ENCODE peak calls at places on chromosomes 2 and 18, in ten cellular contexts. T is OCI-LY7; A is GM12865; R is retina; Y is memory B cell; C is activated naive CD4-positive, alpha-beta T cell treated with anti-CD3 and anti-CD28 coated beads, Interleukin-2, amount 10 ng/mL, durations not matched to agents 7 days and 5 days; L is A172; S is neural progenitor cell; U is naive thymus-derived CD8-positive, alpha-beta T cell; G is naive B cell. P is an unnamed sample.
A peak's percentile ranks its signal among the peaks of the same experiment; 100 is the strongest.

GRCh38 chr2:9285921-9286320 is 79.3 kb downstream of the ASAP2 start:
- DNase-seq in T (no peak), A (no peak), R (no peak), Y (no peak), C (no peak), L (no peak), S (no peak), U (no peak), G (no peak), P (no peak)

GRCh38 chr18:50507120-50507590 is 52.7 kb upstream of the MAPK4 start:
- DNase-seq in T (peak; percentile 3), A (peak; percentile 39), R (peak; percentile 79), Y (no peak), C (no peak), L (peak; percentile 16), S (peak; percentile 87), U (no peak), G (peak; percentile 1), P (no peak)

GRCh38 chr18:11071300-11071699 is 78.1 kb downstream of the PIEZO2 start:
- DNase-seq in T (no peak), A (no peak), R (no peak), Y (no peak), C (no peak), L (no peak), S (no peak), U (no peak), G (no peak), P (no peak)

GRCh38 chr18:41371718-41372117 is 583.3 kb upstream of the PIK3C3 start:
- DNase-seq in T (no peak), A (no peak), R (no peak), Y (no peak), C (no peak), L (peak; percentile 76), S (no peak), U (no peak), G (no peak), P (no peak)

GRCh38 chr2:86499326-86499725 is 58.2 kb downstream of the KDM3A start:
- DNase-seq in T (no peak), A (no peak), R (no peak), Y (no peak), C (no peak), L (no peak), S (no peak), U (no peak), G (no peak), P (no peak)

GRCh38 chr2:32865399-32866068 is 81.2 kb upstream of the LTBP1 start:
- DNase-seq in T (no peak), A (peak; percentile 10), R (no peak), Y (no peak), C (no peak), L (peak; percentile 88), S (no peak), U (no peak), G (no peak), P (no peak)

GRCh38 chr2:236367791-236368289 is 103.6 kb upstream of the ASB18 start:
- DNase-seq in T (no peak), A (no peak), R (no peak), Y (no peak), C (no peak), L (no peak), S (no peak), U (no peak), G (no peak), P (no peak)

GRCh38 chr2:191678437-191679110 is 638 bp downstream of the NABP1 start:
- DNase-seq in T (peak; percentile 71), A (peak; percentile 80), R (no peak), Y (peak; percentile 21), C (peak; percentile 66), L (peak; percentile 58), S (peak; percentile 52), U (peak; percentile 5), G (no peak), P (no peak)

GRCh38 chr2:238509151-238509820 is 82.6 kb downstream of the ASB1 start:
- DNase-seq in T (no peak), A (no peak), R (peak; percentile 76), Y (no peak), C (no peak), L (peak; percentile 31), S (peak; percentile 89), U (no peak), G (no peak), P (no peak)

GRCh38 chr2:211068108-211068780 is 511.8 kb downstream of the CPS1 start:
- DNase-seq in T (no peak), A (no peak), R (no peak), Y (no peak), C (no peak), L (no peak), S (no peak), U (no peak), G (no peak), P (no peak)

GRCh38 chr2:215796160-215796559 is 217.2 kb downstream of the MREG start:
- DNase-seq in T (no peak), A (no peak), R (no peak), Y (no peak), C (no peak), L (peak; percentile 88), S (no peak), U (no peak), G (no peak), P (no peak)

GRCh38 chr2:72415256-72415655 is 267.6 kb upstream of the CYP26B1 start:
- DNase-seq in T (no peak), A (no peak), R (no peak), Y (no peak), C (no peak), L (peak; percentile 49), S (no peak), U (no peak), G (no peak), P (no peak)

GRCh38 chr2:54839526-54840255 is 116.2 kb downstream of the EML6 start:
- DNase-seq in T (no peak), A (no peak), R (no peak), Y (no peak), C (no peak), L (no peak), S (no peak), U (no peak), G (no peak), P (no peak)

GRCh38 chr2:175207741-175208438 is 26.4 kb upstream of the ATP5MC3 start:
- DNase-seq in T (no peak), A (no peak), R (no peak), Y (no peak), C (no peak), L (no peak), S (no peak), U (no peak), G (no peak), P (peak; percentile 61)

GRCh38 chr2:77479395-77479794 is 42.8 kb downstream of the LRRTM4 start:
- DNase-seq in T (no peak), A (no peak), R (no peak), Y (no peak), C (no peak), L (peak; percentile 19), S (no peak), U (no peak), G (no peak), P (no peak)

GRCh38 chr2:40197121-40197520 is 254.8 kb downstream of the SLC8A1 start:
- DNase-seq in T (no peak), A (no peak), R (peak; percentile 23), Y (no peak), C (no peak), L (no peak), S (no peak), U (no peak), G (no peak), P (no peak)

GRCh38 chr18:56593906-56594305 is 44.5 kb downstream of the TXNL1 start:
- DNase-seq in T (no peak), A (no peak), R (no peak), Y (no peak), C (no peak), L (peak; percentile 30), S (no peak), U (no peak), G (no peak), P (no peak)

GRCh38 chr2:237996041-237996593 is 29.3 kb downstream of the UBE2F start:
- DNase-seq in T (no peak), A (no peak), R (no peak), Y (no peak), C (no peak), L (peak; percentile 36), S (no peak), U (no peak), G (no peak), P (no peak)